ENCODE peak calls at places on chromosomes 1 and 21, in eight cellular contexts. P, Q, V, J, F, D, Z and N are unnamed samples.

GRCh38 chr21:36846624-36847023 is 119.8 kb downstream of the HLCS start:
- DNase-seq in P (no peak), Q (no peak), V (no peak), J (peak), F (no peak), D (no peak), Z (no peak), N (no peak)

GRCh38 chr1:17669866-17670451 is 85.2 kb upstream of the ACTL8 start:
- DNase-seq in P (no peak), Q (no peak), V (no peak), J (no peak), F (no peak), D (no peak), Z (peak), N (no peak)

GRCh38 chr1:175373786-175374623 is 181.4 kb upstream of the KIAA0040 start:
- DNase-seq in P (no peak), Q (peak), V (no peak), J (peak), F (no peak), D (peak), Z (no peak), N (no peak)

GRCh38 chr1:172239894-172240293 is 180.6 kb upstream of the C1orf105 start:
- DNase-seq in P (no peak), Q (no peak), V (no peak), J (no peak), F (no peak), D (no peak), Z (no peak), N (no peak)

GRCh38 chr1:205314986-205315618 is 6.4 kb downstream of the NUAK2 start:
- DNase-seq in P (no peak), Q (no peak), V (no peak), J (no peak), F (no peak), D (no peak), Z (no peak), N (no peak)

GRCh38 chr1:234967121-234967520 is 161.5 kb downstream of the TOMM20 start:
- DNase-seq in P (no peak), Q (no peak), V (no peak), J (no peak), F (peak), D (no peak), Z (no peak), N (peak)

GRCh38 chr21:44789880-44790279 is 11.7 kb downstream of the UBE2G2 start:
- DNase-seq in P (no peak), Q (no peak), V (no peak), J (no peak), F (no peak), D (no peak), Z (no peak), N (no peak)

GRCh38 chr1:40636777-40637176 is 28.7 kb downstream of the RIMS3 start:
- DNase-seq in P (no peak), Q (no peak), V (no peak), J (no peak), F (peak), D (no peak), Z (no peak), N (no peak)

GRCh38 chr1:69777423-69777822 is 209.7 kb downstream of the LRRC7 start:
- DNase-seq in P (no peak), Q (no peak), V (no peak), J (no peak), F (no peak), D (no peak), Z (no peak), N (no peak)

GRCh38 chr1:41481109-41481775 is 3.2 kb downstream of the EDN2 start:
- DNase-seq in P (no peak), Q (no peak), V (no peak), J (no peak), F (no peak), D (no peak), Z (no peak), N (peak)

GRCh38 chr21:36691539-36692124 is 7.3 kb upstream of the SIM2 start:
- DNase-seq in P (no peak), Q (no peak), V (no peak), J (no peak), F (no peak), D (no peak), Z (no peak), N (no peak)

GRCh38 chr1:43285269-43285986 is at the start of gene C1orf210:
- DNase-seq in P (no peak), Q (no peak), V (peak), J (no peak), F (peak), D (peak), Z (no peak), N (peak)

GRCh38 chr1:226912587-226913176 is 27.4 kb upstream of the COQ8A start:
- DNase-seq in P (peak), Q (peak), V (peak), J (peak), F (peak), D (peak), Z (no peak), N (peak)

GRCh38 chr1:227896710-227897655 is 50.7 kb downstream of the WNT9A start:
- DNase-seq in P (no peak), Q (no peak), V (peak), J (no peak), F (peak), D (no peak), Z (peak), N (peak)

GRCh38 chr1:150881331-150882070 is 5.1 kb upstream of the ARNT start:
- DNase-seq in P (no peak), Q (no peak), V (no peak), J (peak), F (no peak), D (peak), Z (peak), N (no peak)

GRCh38 chr1:15756143-15757015 is 2.2 kb upstream of the FBLIM1 start:
- DNase-seq in P (no peak), Q (no peak), V (no peak), J (no peak), F (no peak), D (peak), Z (no peak), N (peak)

GRCh38 chr1:204267191-204267601 is 53.4 kb upstream of the GOLT1A start:
- DNase-seq in P (no peak), Q (no peak), V (no peak), J (no peak), F (no peak), D (no peak), Z (no peak), N (no peak)

GRCh38 chr1:18978706-18979105 is 22.2 kb upstream of the IFFO2 start:
- DNase-seq in P (no peak), Q (no peak), V (no peak), J (no peak), F (peak), D (no peak), Z (no peak), N (no peak)

GRCh38 chr1:236206548-236206947 is 64.2 kb downstream of the GPR137B start:
- DNase-seq in P (no peak), Q (peak), V (no peak), J (no peak), F (peak), D (no peak), Z (peak), N (no peak)

GRCh38 chr1:8026976-8027747 is 1.1 kb upstream of the ERRFI1 start:
- DNase-seq in P (no peak), Q (no peak), V (peak), J (peak), F (peak), D (peak), Z (peak), N (peak)

GRCh38 chr1:91092503-91092902 is 70.7 kb upstream of the ZNF644 start:
- DNase-seq in P (no peak), Q (no peak), V (no peak), J (no peak), F (no peak), D (peak), Z (no peak), N (no peak)

GRCh38 chr1:234978397-234979291 is 150.0 kb downstream of the TOMM20 start:
- DNase-seq in P (peak), Q (no peak), V (peak), J (peak), F (peak), D (peak), Z (peak), N (peak)

GRCh38 chr1:167937709-167938010 is 788 bp upstream of the MPC2 start:
- DNase-seq in P (no peak), Q (no peak), V (no peak), J (no peak), F (no peak), D (no peak), Z (no peak), N (no peak)

GRCh38 chr1:3420218-3420951 is 34.1 kb upstream of the ARHGEF16 start:
- DNase-seq in P (no peak), Q (no peak), V (no peak), J (no peak), F (no peak), D (no peak), Z (no peak), N (no peak)

GRCh38 chr1:25774921-25775774 is 24.8 kb upstream of the SELENON start:
- DNase-seq in P (peak), Q (peak), V (no peak), J (no peak), F (no peak), D (no peak), Z (no peak), N (peak)

GRCh38 chr21:39184050-39184980 is 1.1 kb upstream of the PSMG1 start:
- DNase-seq in P (no peak), Q (peak), V (no peak), J (peak), F (no peak), D (peak), Z (no peak), N (no peak)

GRCh38 chr1:206612129-206612876 is at the start of gene EIF2D:
- DNase-seq in P (peak), Q (peak), V (peak), J (peak), F (peak), D (peak), Z (peak), N (peak)

GRCh38 chr21:35770101-35770945 is 290.0 kb downstream of the SETD4 start:
- DNase-seq in P (no peak), Q (no peak), V (no peak), J (no peak), F (no peak), D (no peak), Z (no peak), N (no peak)

GRCh38 chr1:228997721-228998144 is 262.5 kb downstream of the RHOU start:
- DNase-seq in P (no peak), Q (no peak), V (no peak), J (no peak), F (no peak), D (no peak), Z (no peak), N (no peak)

GRCh38 chr1:7435276-7436055 is 335.6 kb upstream of the VAMP3 start:
- DNase-seq in P (no peak), Q (no peak), V (no peak), J (no peak), F (no peak), D (no peak), Z (no peak), N (peak)

GRCh38 chr1:94396356-94396755 is 21.8 kb upstream of the ABCD3 start:
- DNase-seq in P (no peak), Q (peak), V (no peak), J (peak), F (no peak), D (no peak), Z (no peak), N (no peak)

GRCh38 chr1:159987186-159987585 is 33.1 kb upstream of the SLAMF9 start:
- DNase-seq in P (no peak), Q (peak), V (no peak), J (no peak), F (no peak), D (no peak), Z (no peak), N (no peak)

GRCh38 chr1:220391426-220391825 is 119.2 kb upstream of the RAB3GAP2 start:
- DNase-seq in P (no peak), Q (no peak), V (no peak), J (no peak), F (no peak), D (no peak), Z (no peak), N (no peak)

GRCh38 chr21:43005635-43006034 is 31.3 kb downstream of the PKNOX1 start:
- DNase-seq in P (no peak), Q (no peak), V (no peak), J (no peak), F (no peak), D (no peak), Z (no peak), N (no peak)

GRCh38 chr1:205669341-205670142 is 10.8 kb downstream of the SLC45A3 start:
- DNase-seq in P (no peak), Q (no peak), V (no peak), J (no peak), F (no peak), D (no peak), Z (no peak), N (peak)

GRCh38 chr1:64915381-64916274 is 50.7 kb downstream of the JAK1 start:
- DNase-seq in P (no peak), Q (no peak), V (no peak), J (peak), F (no peak), D (peak), Z (no peak), N (peak)

GRCh38 chr21:31182231-31183129 is 144.2 kb upstream of the KRTAP19-8 start:
- DNase-seq in P (no peak), Q (no peak), V (no peak), J (no peak), F (no peak), D (no peak), Z (no peak), N (no peak)

GRCh38 chr1:87497804-87498203 is 169.1 kb downstream of the LMO4 start:
- DNase-seq in P (no peak), Q (no peak), V (no peak), J (no peak), F (no peak), D (peak), Z (no peak), N (no peak)

GRCh38 chr1:87495870-87496269 is 167.2 kb downstream of the LMO4 start:
- DNase-seq in P (no peak), Q (no peak), V (no peak), J (no peak), F (no peak), D (no peak), Z (peak), N (no peak)

DNA sequence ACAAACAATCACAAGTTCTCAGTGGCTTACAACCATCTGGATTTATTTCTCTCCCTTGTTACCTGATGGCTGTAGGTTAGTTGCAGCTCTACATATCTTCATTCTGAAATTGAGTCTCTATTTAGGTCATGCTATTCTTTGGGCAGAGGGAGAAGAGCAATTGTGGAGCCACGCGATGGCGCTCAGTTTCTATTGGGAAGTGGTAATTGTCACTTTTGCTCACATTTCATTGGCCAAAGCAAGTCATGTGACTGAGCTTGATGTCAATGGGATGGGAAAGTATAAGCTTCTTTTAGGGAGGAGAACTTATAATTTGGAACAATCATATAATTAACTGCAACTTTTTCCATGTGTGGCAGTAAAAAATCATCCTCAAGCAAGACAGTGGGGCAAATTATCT is 166.5 kb downstream of the LMO4 start:
- DNase-seq in P (no peak), Q (no peak), V (no peak), J (no peak), F (no peak), D (peak), Z (no peak), N (no peak)
- TF ChIP-seq CTCF in P (no peak), Q (no peak), V (no peak), J (no peak), F (no peak), D (peak), Z (no peak), N (no peak)

DNA sequence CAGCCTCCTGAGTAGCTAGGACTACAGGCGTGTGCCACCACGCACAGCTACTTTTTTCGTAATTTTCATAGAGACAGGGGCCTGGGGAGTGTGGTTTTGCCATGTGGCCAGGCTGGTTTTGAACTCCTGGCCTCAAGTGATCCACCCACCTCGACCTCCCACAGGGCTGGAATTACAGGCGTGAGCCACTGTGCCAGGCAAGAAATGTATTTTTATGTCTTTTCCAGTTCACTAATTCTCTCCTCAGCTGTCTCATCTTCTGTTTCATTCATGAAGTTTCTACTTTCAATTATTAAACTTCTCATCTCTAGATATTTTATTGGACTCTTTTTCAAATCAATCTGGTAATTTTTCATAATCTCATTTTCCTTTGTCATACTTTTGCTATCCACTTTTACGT is 72.1 kb upstream of the DISP3 start:
- DNase-seq in P (no peak), Q (no peak), V (no peak), J (no peak), F (no peak), D (no peak), Z (no peak), N (no peak)
- H3K4me3 ChIP-seq in P (no peak), Q (no peak), V (no peak), J (no peak), F (no peak), D (no peak), Z (no peak), N (no peak)

GRCh38 chr1:76724816-76725215 is 142.5 kb upstream of the ST6GALNAC5 start:
- DNase-seq in P (no peak), Q (no peak), V (no peak), J (no peak), F (no peak), D (no peak), Z (no peak), N (no peak)
- TF ChIP-seq CTCF in P (no peak), Q (no peak), V (no peak), J (no peak), F (no peak), D (no peak), Z (no peak), N (no peak)

DNA sequence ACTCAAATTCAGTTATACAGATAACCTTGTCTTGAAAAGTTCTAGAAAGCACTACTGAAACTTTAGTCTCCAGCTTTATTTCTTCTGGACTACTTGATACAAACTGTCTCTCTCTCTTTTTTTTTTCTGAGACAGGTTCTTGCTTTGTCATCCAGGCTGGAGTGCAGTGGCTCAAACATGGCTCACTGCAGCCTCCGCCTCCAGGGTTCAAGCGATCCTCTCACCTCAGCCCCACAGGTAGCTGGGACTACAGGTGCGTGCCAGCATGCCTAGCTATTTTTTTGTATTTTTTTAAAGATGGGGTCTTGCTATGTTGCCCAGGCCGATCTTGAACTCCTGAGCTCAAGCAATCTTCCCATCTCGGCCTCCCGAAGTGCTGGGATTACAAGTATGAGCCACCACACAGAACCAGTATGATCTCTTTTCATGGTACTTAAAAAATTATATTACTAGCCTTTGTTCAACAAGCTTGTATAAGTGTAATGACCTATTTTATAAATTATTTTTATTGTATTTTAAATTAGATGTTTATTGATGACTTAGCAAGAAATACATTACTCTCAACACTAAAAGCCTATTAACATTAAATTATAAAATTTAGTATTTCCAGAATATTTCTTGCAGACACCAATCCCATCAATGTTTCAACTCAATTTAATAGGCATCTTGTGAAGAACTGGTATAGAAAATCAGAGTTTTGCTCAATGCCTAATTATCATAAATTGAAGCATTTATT is 36.1 kb upstream of the MTF2 start:
- DNase-seq in P (no peak), Q (no peak), V (no peak), J (no peak), F (no peak), D (no peak), Z (no peak), N (peak)
- H3K4me3 ChIP-seq in P (peak), Q (no peak), V (no peak), J (no peak), F (no peak), D (no peak), Z (no peak), N (peak)